ENCODE peak calls at places on chromosomes 16 and 17, in ten cellular contexts. One of them, this sample, is unnamed.

GRCh38 chr16:11636172-11636721 is 32.0 kb upstream of the SNN start:
- DNase-seq in brain microvascular endothelial cell: no peak
- DNase-seq in cardiac muscle cell: peak
- DNase-seq in upper lobe of right lung: no peak
- DNase-seq in epithelial cell of esophagus: peak
- DNase-seq in AG04450: no peak
- DNase-seq in foreskin fibroblast: no peak
- DNase-seq in activated B cell treated with CpG ODN at 0.5 μM for 24 hours: no peak
- DNase-seq in psoas muscle: no peak
- DNase-seq in fibroblast of mammary gland: no peak
- DNase-seq in this sample: no peak

GRCh38 chr16:48284772-48285409 is 37.6 kb upstream of the ABCC11 start:
- DNase-seq in activated B cell treated with CpG ODN at 0.5 μM for 24 hours: no peak
- DNase-seq in AG04450: no peak
- DNase-seq in epithelial cell of esophagus: no peak
- DNase-seq in upper lobe of right lung: no peak
- DNase-seq in psoas muscle: no peak
- DNase-seq in cardiac muscle cell: no peak
- DNase-seq in fibroblast of mammary gland: no peak
- DNase-seq in brain microvascular endothelial cell: no peak
- DNase-seq in foreskin fibroblast: no peak
- DNase-seq in this sample: no peak

GRCh38 chr16:85330694-85331188 is 218.5 kb upstream of the CIBAR2 start:
- DNase-seq in epithelial cell of esophagus: peak
- DNase-seq in foreskin fibroblast: peak
- DNase-seq in cardiac muscle cell: peak
- DNase-seq in fibroblast of mammary gland: peak
- DNase-seq in upper lobe of right lung: no peak
- DNase-seq in activated B cell treated with CpG ODN at 0.5 μM for 24 hours: no peak
- DNase-seq in psoas muscle: no peak
- DNase-seq in AG04450: peak
- DNase-seq in brain microvascular endothelial cell: peak
- DNase-seq in this sample: peak

GRCh38 chr17:10265100-10265810 is 66.8 kb upstream of the GAS7 start:
- DNase-seq in cardiac muscle cell: no peak
- DNase-seq in psoas muscle: no peak
- DNase-seq in AG04450: no peak
- DNase-seq in epithelial cell of esophagus: no peak
- DNase-seq in upper lobe of right lung: no peak
- DNase-seq in brain microvascular endothelial cell: no peak
- DNase-seq in activated B cell treated with CpG ODN at 0.5 μM for 24 hours: no peak
- DNase-seq in fibroblast of mammary gland: peak
- DNase-seq in foreskin fibroblast: peak
- DNase-seq in this sample: peak

GRCh38 chr16:28621756-28622155 is 11.9 kb upstream of the SULT1A1 start:
- DNase-seq in foreskin fibroblast: no peak
- DNase-seq in epithelial cell of esophagus: no peak
- DNase-seq in fibroblast of mammary gland: no peak
- DNase-seq in upper lobe of right lung: no peak
- DNase-seq in AG04450: no peak
- DNase-seq in cardiac muscle cell: no peak
- DNase-seq in brain microvascular endothelial cell: no peak
- DNase-seq in psoas muscle: no peak
- DNase-seq in activated B cell treated with CpG ODN at 0.5 μM for 24 hours: no peak
- DNase-seq in this sample: no peak

GRCh38 chr16:87288753-87289362 is 28.3 kb downstream of the C16orf95 start:
- DNase-seq in activated B cell treated with CpG ODN at 0.5 μM for 24 hours: no peak
- DNase-seq in fibroblast of mammary gland: peak
- DNase-seq in psoas muscle: no peak
- DNase-seq in AG04450: peak
- DNase-seq in brain microvascular endothelial cell: no peak
- DNase-seq in cardiac muscle cell: no peak
- DNase-seq in epithelial cell of esophagus: no peak
- DNase-seq in foreskin fibroblast: peak
- DNase-seq in upper lobe of right lung: no peak
- DNase-seq in this sample: peak

GRCh38 chr17:55825213-55825612 is 74.4 kb downstream of the PCTP start:
- DNase-seq in upper lobe of right lung: no peak
- DNase-seq in psoas muscle: no peak
- DNase-seq in activated B cell treated with CpG ODN at 0.5 μM for 24 hours: no peak
- DNase-seq in foreskin fibroblast: peak
- DNase-seq in cardiac muscle cell: no peak
- DNase-seq in brain microvascular endothelial cell: no peak
- DNase-seq in epithelial cell of esophagus: peak
- DNase-seq in AG04450: no peak
- DNase-seq in fibroblast of mammary gland: no peak
- DNase-seq in this sample: no peak

GRCh38 chr17:62648954-62649294 is 21.5 kb downstream of the MRC2 start:
- DNase-seq in brain microvascular endothelial cell: no peak
- DNase-seq in activated B cell treated with CpG ODN at 0.5 μM for 24 hours: no peak
- DNase-seq in foreskin fibroblast: no peak
- DNase-seq in cardiac muscle cell: no peak
- DNase-seq in psoas muscle: no peak
- DNase-seq in AG04450: no peak
- DNase-seq in epithelial cell of esophagus: no peak
- DNase-seq in upper lobe of right lung: peak
- DNase-seq in fibroblast of mammary gland: no peak
- DNase-seq in this sample: no peak

GRCh38 chr17:39972271-39972670 is 8.3 kb upstream of the PSMD3 start:
- DNase-seq in activated B cell treated with CpG ODN at 0.5 μM for 24 hours: no peak
- DNase-seq in foreskin fibroblast: peak
- DNase-seq in AG04450: no peak
- DNase-seq in cardiac muscle cell: no peak
- DNase-seq in brain microvascular endothelial cell: no peak
- DNase-seq in psoas muscle: no peak
- DNase-seq in fibroblast of mammary gland: peak
- DNase-seq in epithelial cell of esophagus: no peak
- DNase-seq in upper lobe of right lung: no peak
- DNase-seq in this sample: no peak

GRCh38 chr16:23465179-23465578 is 12.2 kb upstream of the COG7 start:
- DNase-seq in AG04450: no peak
- DNase-seq in cardiac muscle cell: no peak
- DNase-seq in foreskin fibroblast: no peak
- DNase-seq in fibroblast of mammary gland: no peak
- DNase-seq in epithelial cell of esophagus: no peak
- DNase-seq in psoas muscle: no peak
- DNase-seq in activated B cell treated with CpG ODN at 0.5 μM for 24 hours: no peak
- DNase-seq in brain microvascular endothelial cell: no peak
- DNase-seq in upper lobe of right lung: no peak
- DNase-seq in this sample: no peak

GRCh38 chr17:18963126-18964017 is 11.4 kb downstream of the SLC5A10 start:
- DNase-seq in foreskin fibroblast: peak
- DNase-seq in psoas muscle: no peak
- DNase-seq in cardiac muscle cell: no peak
- DNase-seq in upper lobe of right lung: no peak
- DNase-seq in fibroblast of mammary gland: peak
- DNase-seq in brain microvascular endothelial cell: no peak
- DNase-seq in AG04450: no peak
- DNase-seq in epithelial cell of esophagus: no peak
- DNase-seq in activated B cell treated with CpG ODN at 0.5 μM for 24 hours: no peak
- DNase-seq in this sample: no peak

GRCh38 chr17:57523926-57524634 is 221.0 kb downstream of the CCDC182 start:
- DNase-seq in brain microvascular endothelial cell: no peak
- DNase-seq in cardiac muscle cell: no peak
- DNase-seq in psoas muscle: peak
- DNase-seq in AG04450: peak
- DNase-seq in foreskin fibroblast: peak
- DNase-seq in activated B cell treated with CpG ODN at 0.5 μM for 24 hours: no peak
- DNase-seq in fibroblast of mammary gland: peak
- DNase-seq in upper lobe of right lung: peak
- DNase-seq in epithelial cell of esophagus: peak
- DNase-seq in this sample: no peak

GRCh38 chr16:57277586-57277985 is 6.9 kb downstream of the PLLP start:
- DNase-seq in upper lobe of right lung: no peak
- DNase-seq in psoas muscle: no peak
- DNase-seq in cardiac muscle cell: no peak
- DNase-seq in epithelial cell of esophagus: peak
- DNase-seq in activated B cell treated with CpG ODN at 0.5 μM for 24 hours: no peak
- DNase-seq in AG04450: no peak
- DNase-seq in brain microvascular endothelial cell: peak
- DNase-seq in foreskin fibroblast: peak
- DNase-seq in fibroblast of mammary gland: peak
- DNase-seq in this sample: no peak

GRCh38 chr16:17177242-17177967 is 293.4 kb downstream of the XYLT1 start:
- DNase-seq in fibroblast of mammary gland: peak
- DNase-seq in foreskin fibroblast: peak
- DNase-seq in upper lobe of right lung: no peak
- DNase-seq in cardiac muscle cell: no peak
- DNase-seq in brain microvascular endothelial cell: no peak
- DNase-seq in AG04450: no peak
- DNase-seq in psoas muscle: no peak
- DNase-seq in activated B cell treated with CpG ODN at 0.5 μM for 24 hours: no peak
- DNase-seq in epithelial cell of esophagus: peak
- DNase-seq in this sample: no peak

GRCh38 chr17:8393470-8394231 is 4.0 kb downstream of the RNF222 start:
- DNase-seq in epithelial cell of esophagus: peak
- DNase-seq in fibroblast of mammary gland: no peak
- DNase-seq in foreskin fibroblast: peak
- DNase-seq in activated B cell treated with CpG ODN at 0.5 μM for 24 hours: no peak
- DNase-seq in cardiac muscle cell: no peak
- DNase-seq in AG04450: no peak
- DNase-seq in brain microvascular endothelial cell: no peak
- DNase-seq in psoas muscle: no peak
- DNase-seq in upper lobe of right lung: no peak
- DNase-seq in this sample: no peak

GRCh38 chr17:66468241-66469087 is 166.1 kb downstream of the PRKCA start:
- DNase-seq in upper lobe of right lung: no peak
- DNase-seq in activated B cell treated with CpG ODN at 0.5 μM for 24 hours: no peak
- DNase-seq in foreskin fibroblast: no peak
- DNase-seq in cardiac muscle cell: no peak
- DNase-seq in fibroblast of mammary gland: no peak
- DNase-seq in epithelial cell of esophagus: peak
- DNase-seq in psoas muscle: no peak
- DNase-seq in brain microvascular endothelial cell: no peak
- DNase-seq in AG04450: no peak
- DNase-seq in this sample: no peak

GRCh38 chr16:24689128-24689527 is 40.3 kb upstream of the TNRC6A start:
- DNase-seq in AG04450: no peak
- DNase-seq in epithelial cell of esophagus: peak
- DNase-seq in psoas muscle: peak
- DNase-seq in brain microvascular endothelial cell: no peak
- DNase-seq in activated B cell treated with CpG ODN at 0.5 μM for 24 hours: no peak
- DNase-seq in upper lobe of right lung: no peak
- DNase-seq in fibroblast of mammary gland: peak
- DNase-seq in foreskin fibroblast: peak
- DNase-seq in cardiac muscle cell: peak
- DNase-seq in this sample: peak
- TF ChIP-seq CTCF in AG04450: peak
- TF ChIP-seq CTCF in epithelial cell of esophagus: peak
- TF ChIP-seq CTCF in psoas muscle: peak
- TF ChIP-seq CTCF in brain microvascular endothelial cell: peak
- TF ChIP-seq CTCF in activated B cell treated with CpG ODN at 0.5 μM for 24 hours: no peak
- TF ChIP-seq CTCF in upper lobe of right lung: peak
- TF ChIP-seq CTCF in fibroblast of mammary gland: peak
- TF ChIP-seq CTCF in foreskin fibroblast: peak
- TF ChIP-seq CTCF in cardiac muscle cell: peak
- TF ChIP-seq CTCF in this sample: peak

GRCh38 chr17:77307479-77308198 is 166.9 kb downstream of the SEC14L1 start:
- DNase-seq in brain microvascular endothelial cell: no peak
- DNase-seq in epithelial cell of esophagus: no peak
- DNase-seq in foreskin fibroblast: no peak
- DNase-seq in fibroblast of mammary gland: no peak
- DNase-seq in psoas muscle: no peak
- DNase-seq in activated B cell treated with CpG ODN at 0.5 μM for 24 hours: no peak
- DNase-seq in cardiac muscle cell: no peak
- DNase-seq in upper lobe of right lung: no peak
- DNase-seq in AG04450: no peak
- DNase-seq in this sample: no peak
- TF ChIP-seq CTCF in brain microvascular endothelial cell: no peak
- TF ChIP-seq CTCF in epithelial cell of esophagus: no peak
- TF ChIP-seq CTCF in foreskin fibroblast: no peak
- TF ChIP-seq CTCF in fibroblast of mammary gland: no peak
- TF ChIP-seq CTCF in psoas muscle: no peak
- TF ChIP-seq CTCF in activated B cell treated with CpG ODN at 0.5 μM for 24 hours: no peak
- TF ChIP-seq CTCF in cardiac muscle cell: no peak
- TF ChIP-seq CTCF in upper lobe of right lung: no peak
- TF ChIP-seq CTCF in AG04450: no peak
- TF ChIP-seq CTCF in this sample: no peak

DNA sequence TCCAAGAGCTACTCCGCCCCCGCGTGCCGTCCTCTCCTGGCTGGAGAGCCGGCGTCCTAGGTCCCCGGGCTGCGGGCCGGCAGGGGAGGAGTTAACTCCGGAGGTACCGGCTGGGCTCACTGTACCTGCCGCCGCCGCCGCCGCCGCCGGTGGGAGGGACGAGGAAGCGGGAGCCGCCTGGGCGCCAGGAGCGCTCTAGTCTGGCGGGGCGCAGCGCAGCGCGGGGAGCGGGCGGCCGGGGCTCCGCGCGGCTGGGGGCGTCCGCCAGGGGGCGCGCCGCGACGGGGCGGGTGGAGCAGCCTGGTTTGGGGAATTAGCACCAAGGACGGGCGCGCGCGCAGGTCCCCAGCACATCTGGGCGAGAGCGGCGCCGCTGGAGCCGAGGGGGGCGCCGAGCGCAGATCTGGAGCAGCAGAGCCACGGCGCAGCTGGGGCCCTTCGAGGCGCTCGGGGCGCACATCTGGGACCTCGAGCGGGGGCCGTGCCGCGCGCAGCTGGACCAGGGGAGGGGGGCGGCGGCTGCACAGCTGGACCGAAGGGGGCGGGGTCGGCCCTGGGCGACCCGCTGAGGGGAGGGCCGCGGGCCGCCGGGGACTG is at the start of gene NXPH3:
- DNase-seq in fibroblast of mammary gland: peak
- DNase-seq in foreskin fibroblast: peak
- DNase-seq in brain microvascular endothelial cell: peak
- DNase-seq in upper lobe of right lung: peak
- DNase-seq in psoas muscle: peak
- DNase-seq in epithelial cell of esophagus: peak
- DNase-seq in cardiac muscle cell: peak
- DNase-seq in activated B cell treated with CpG ODN at 0.5 μM for 24 hours: peak
- DNase-seq in AG04450: no peak
- DNase-seq in this sample: no peak
- TF ChIP-seq CTCF in fibroblast of mammary gland: no peak
- TF ChIP-seq CTCF in foreskin fibroblast: peak
- TF ChIP-seq CTCF in brain microvascular endothelial cell: peak
- TF ChIP-seq CTCF in upper lobe of right lung: peak
- TF ChIP-seq CTCF in psoas muscle: peak
- TF ChIP-seq CTCF in epithelial cell of esophagus: no peak
- TF ChIP-seq CTCF in cardiac muscle cell: peak
- TF ChIP-seq CTCF in activated B cell treated with CpG ODN at 0.5 μM for 24 hours: no peak
- TF ChIP-seq CTCF in AG04450: peak
- TF ChIP-seq CTCF in this sample: peak

DNA sequence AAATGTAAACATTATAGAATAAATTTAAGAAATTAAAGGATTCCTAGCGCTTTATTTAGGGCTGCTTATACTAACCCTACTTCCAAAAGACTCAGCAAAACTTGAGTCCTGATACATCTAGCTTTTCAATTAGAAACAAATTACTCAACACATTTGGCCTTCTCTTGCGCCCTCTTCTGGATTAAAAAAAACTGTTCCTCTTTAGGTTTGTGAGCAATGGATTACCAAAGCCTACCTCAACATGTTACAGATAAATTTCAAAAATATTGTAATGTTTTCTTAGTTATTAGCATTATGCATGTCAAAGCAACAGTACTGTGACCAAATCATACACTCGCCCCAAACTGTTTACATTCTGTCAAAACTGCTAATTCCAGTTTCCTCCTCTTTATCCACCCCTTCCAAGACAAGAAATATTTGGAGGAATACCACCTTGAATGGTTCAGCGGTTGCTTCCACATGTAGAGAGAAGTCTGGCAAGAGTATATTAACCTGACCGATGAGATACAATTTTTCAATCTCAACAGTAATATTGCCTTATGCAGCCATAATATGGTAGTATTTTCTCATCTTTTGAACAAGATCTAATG is 2.7 kb downstream of the NUFIP2 start:
- DNase-seq in activated B cell treated with CpG ODN at 0.5 μM for 24 hours: no peak
- DNase-seq in brain microvascular endothelial cell: peak
- DNase-seq in cardiac muscle cell: peak
- DNase-seq in upper lobe of right lung: no peak
- DNase-seq in AG04450: peak
- DNase-seq in fibroblast of mammary gland: peak
- DNase-seq in psoas muscle: no peak
- DNase-seq in foreskin fibroblast: peak
- DNase-seq in epithelial cell of esophagus: peak
- DNase-seq in this sample: peak
- TF ChIP-seq CTCF in activated B cell treated with CpG ODN at 0.5 μM for 24 hours: peak
- TF ChIP-seq CTCF in brain microvascular endothelial cell: peak
- TF ChIP-seq CTCF in cardiac muscle cell: peak
- TF ChIP-seq CTCF in upper lobe of right lung: peak
- TF ChIP-seq CTCF in AG04450: peak
- TF ChIP-seq CTCF in fibroblast of mammary gland: peak
- TF ChIP-seq CTCF in psoas muscle: peak
- TF ChIP-seq CTCF in foreskin fibroblast: peak
- TF ChIP-seq CTCF in epithelial cell of esophagus: peak
- TF ChIP-seq CTCF in this sample: peak

This sample was measured in AG09319.